ENCODE peak calls at places on chromosome 6, in seven cellular contexts. One of them, this sample, is unnamed.

GRCh38 chr6:18121580-18122127 is 823 bp downstream of the NHLRC1 start:
- DNase-seq in NCI-H69: peak
- DNase-seq in MCF 10A: no peak
- DNase-seq in A549: no peak
- DNase-seq in CD4-positive, alpha-beta T cell: no peak
- DNase-seq in endothelial cell: no peak
- DNase-seq in Kasumi-1: no peak
- DNase-seq in this sample: no peak

GRCh38 chr6:34243131-34243771 is 5.6 kb downstream of the SMIM29 start:
- DNase-seq in NCI-H69: no peak
- DNase-seq in endothelial cell: no peak
- DNase-seq in A549: no peak
- DNase-seq in CD4-positive, alpha-beta T cell: no peak
- DNase-seq in MCF 10A: peak
- DNase-seq in Kasumi-1: no peak
- DNase-seq in this sample: no peak

GRCh38 chr6:105432797-105433196 is 29.9 kb upstream of the PREP start:
- DNase-seq in endothelial cell: no peak
- DNase-seq in CD4-positive, alpha-beta T cell: no peak
- DNase-seq in Kasumi-1: no peak
- DNase-seq in NCI-H69: no peak
- DNase-seq in MCF 10A: peak
- DNase-seq in A549: peak
- DNase-seq in this sample: no peak

GRCh38 chr6:127415096-127415495 is 44.1 kb downstream of the KIAA0408 start:
- DNase-seq in MCF 10A: no peak
- DNase-seq in NCI-H69: no peak
- DNase-seq in A549: no peak
- DNase-seq in endothelial cell: no peak
- DNase-seq in CD4-positive, alpha-beta T cell: no peak
- DNase-seq in Kasumi-1: no peak
- DNase-seq in this sample: no peak

GRCh38 chr6:136593748-136594490 is 43.7 kb upstream of the MAP7 start:
- DNase-seq in endothelial cell: no peak
- DNase-seq in MCF 10A: peak
- DNase-seq in Kasumi-1: peak
- DNase-seq in NCI-H69: peak
- DNase-seq in A549: no peak
- DNase-seq in CD4-positive, alpha-beta T cell: no peak
- DNase-seq in this sample: no peak

GRCh38 chr6:53825514-53826321 is 30.9 kb downstream of the LRRC1 start:
- DNase-seq in endothelial cell: no peak
- DNase-seq in Kasumi-1: no peak
- DNase-seq in A549: no peak
- DNase-seq in MCF 10A: no peak
- DNase-seq in CD4-positive, alpha-beta T cell: no peak
- DNase-seq in NCI-H69: no peak
- DNase-seq in this sample: no peak

GRCh38 chr6:84426002-84426705 is 198.7 kb upstream of the CEP162 start:
- DNase-seq in Kasumi-1: no peak
- DNase-seq in NCI-H69: peak
- DNase-seq in CD4-positive, alpha-beta T cell: no peak
- DNase-seq in MCF 10A: no peak
- DNase-seq in A549: no peak
- DNase-seq in endothelial cell: no peak
- DNase-seq in this sample: no peak

GRCh38 chr6:141203902-141204575 is 928.7 kb upstream of the GJE1 start:
- DNase-seq in NCI-H69: no peak
- DNase-seq in endothelial cell: no peak
- DNase-seq in MCF 10A: no peak
- DNase-seq in Kasumi-1: no peak
- DNase-seq in CD4-positive, alpha-beta T cell: no peak
- DNase-seq in A549: no peak
- DNase-seq in this sample: no peak